ENCODE peak calls at places on chromosomes 5 and 9, in six cellular contexts. N, R, I, W, P and J are unnamed samples.

GRCh38 chr9:98732801-98733200 is 24.1 kb upstream of the GABBR2 start:
- DNase-seq in R (no peak), W (no peak), N (no peak), P (no peak), I (no peak), J (no peak)

GRCh38 chr5:76737131-76737556 is 21.2 kb downstream of the F2R start:
- DNase-seq in R (no peak), N (no peak), I (no peak), P (no peak), W (no peak), J (no peak)

GRCh38 chr5:37637165-37637845 is 202.5 kb downstream of the GDNF start:
- DNase-seq in R (peak; percentile 88), I (no peak), P (no peak), N (peak; percentile 84), W (no peak), J (peak; percentile 15)

GRCh38 chr9:103942652-103943051 is 151.5 kb upstream of the SMC2 start:
- DNase-seq in W (no peak), P (no peak), I (no peak), N (no peak), R (no peak), J (no peak)

GRCh38 chr5:135913713-135914626 is 18.3 kb upstream of the IL9 start:
- DNase-seq in W (no peak), I (no peak), P (no peak), N (no peak), R (peak; percentile 57), J (no peak)

GRCh38 chr5:125196479-125197183 is 450.2 kb upstream of the ZNF608 start:
- DNase-seq in R (no peak), P (no peak), N (no peak), W (no peak), I (peak; percentile 31), J (no peak)

GRCh38 chr5:39470021-39470420 is 45.2 kb upstream of the DAB2 start:
- DNase-seq in I (no peak), R (no peak), P (no peak), N (no peak), W (no peak), J (no peak)

GRCh38 chr9:122614362-122614761 is at the start of gene OR1Q1:
- DNase-seq in N (no peak), P (no peak), R (no peak), I (no peak), W (no peak), J (no peak)

GRCh38 chr9:92660266-92660665 is 9.7 kb downstream of the IPPK start:
- DNase-seq in R (no peak), I (no peak), W (no peak), N (no peak), P (no peak), J (no peak)

DNA sequence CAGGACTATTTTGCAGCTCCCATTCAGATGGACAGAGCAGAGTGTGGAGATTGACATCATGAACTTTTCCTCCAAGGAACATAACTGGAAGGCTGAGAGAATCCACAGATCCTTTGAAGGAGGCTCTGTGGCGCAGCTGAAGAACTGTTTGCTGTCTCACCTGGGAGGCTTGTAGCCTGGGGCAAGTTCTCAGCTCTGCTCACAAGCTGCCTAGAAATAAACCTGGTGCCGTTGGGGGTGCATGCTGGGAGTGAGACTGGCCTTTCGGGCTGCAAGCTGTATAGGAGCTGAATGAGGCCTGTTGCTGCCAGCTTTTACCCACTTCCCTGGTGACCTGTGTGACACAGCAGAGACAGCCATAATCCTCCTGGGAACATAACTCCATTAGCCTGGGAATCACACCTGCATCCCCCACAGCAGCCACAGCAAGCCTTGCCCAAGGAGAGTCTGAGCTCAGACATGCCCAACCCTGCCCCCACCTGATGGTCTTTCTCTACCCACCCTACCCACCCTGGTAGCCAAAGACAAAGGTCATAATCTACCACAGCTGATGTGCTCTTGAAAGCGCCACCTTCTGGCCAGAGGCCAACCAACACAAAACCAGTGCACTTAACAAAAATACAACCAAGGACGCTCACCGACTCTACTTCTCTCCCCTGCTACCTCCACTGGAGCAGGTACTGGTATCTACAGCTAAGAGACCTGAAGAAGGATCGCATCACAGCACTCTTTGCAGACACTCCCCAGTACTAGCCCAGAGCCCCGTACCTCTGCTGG is 205.1 kb upstream of the MRPS30 start:
- DNase-seq in N (no peak), P (no peak), W (peak; percentile 0), I (no peak), R (peak; percentile 13), J (no peak)
- TF ChIP-seq CTCF in N (no peak), P (no peak), W (peak; percentile 49), I (no peak), R (peak; percentile 29), J (no peak)

DNA sequence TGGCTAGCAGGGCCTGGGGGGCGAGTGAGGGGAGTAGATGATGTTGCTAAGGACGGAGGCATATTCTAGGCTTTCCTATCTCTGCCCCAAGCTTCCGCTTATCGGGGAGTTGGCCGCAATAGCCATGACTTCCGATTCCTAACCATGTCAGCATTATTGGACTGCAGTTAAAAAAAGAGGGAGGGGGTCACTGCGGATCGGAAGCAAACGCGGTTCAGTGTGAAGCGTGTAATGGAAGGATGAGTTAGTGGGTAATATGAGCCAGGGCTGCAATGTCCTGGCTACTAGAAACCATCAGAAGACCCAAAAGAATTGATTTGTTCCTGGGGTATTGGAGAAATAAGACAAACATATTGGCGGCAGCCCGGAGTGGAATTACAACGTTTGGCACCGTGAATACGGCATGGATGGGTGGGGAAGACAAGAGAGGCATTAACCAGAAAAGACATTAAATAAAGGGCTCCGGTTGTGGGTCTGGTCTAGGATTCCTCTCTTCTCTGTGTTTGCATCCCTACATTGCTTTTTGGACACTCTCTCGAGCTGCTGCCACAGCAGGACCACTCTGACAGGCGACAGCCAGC is 138.8 kb upstream of the PALM2AKAP2 start:
- DNase-seq in R (no peak), N (no peak), I (no peak), W (no peak), P (no peak), J (no peak)
- H3K4me3 ChIP-seq in R (peak overlapping the region; percentile 72), N (peak overlapping the region; percentile 31), I (peak overlapping the region; percentile 64), W (no peak overlapping the region), P (peak overlapping the region; percentile 53), J (peak overlapping the region; percentile 49)

GRCh38 chr5:157335534-157336422 is 69.9 kb downstream of the CYFIP2 start:
- DNase-seq in P (no peak), I (no peak), W (no peak), N (peak; percentile 76), R (peak; percentile 53), J (peak; percentile 76)
- TF ChIP-seq CTCF in P (no peak), I (no peak), W (no peak), N (no peak), R (no peak), J (no peak)

GRCh38 chr5:149123211-149123610 is 18.1 kb upstream of the ABLIM3 start:
- DNase-seq in R (no peak), W (no peak), N (no peak), P (no peak), I (no peak), J (no peak)

GRCh38 chr5:149126898-149127297 is 14.4 kb upstream of the ABLIM3 start:
- DNase-seq in N (no peak), W (no peak), P (no peak), I (no peak), R (peak; percentile 34), J (no peak)

GRCh38 chr5:149127394-149127955 is 13.8 kb upstream of the ABLIM3 start:
- DNase-seq in P (no peak), I (no peak), R (peak; percentile 63), W (no peak), N (no peak), J (no peak)

GRCh38 chr5:149128023-149128875 is 13.0 kb upstream of the ABLIM3 start:
- DNase-seq in N (peak; percentile 41), I (no peak), R (peak; percentile 87), P (no peak), W (peak; percentile 8), J (no peak)

GRCh38 chr5:149125386-149125891 is 15.9 kb upstream of the ABLIM3 start:
- DNase-seq in P (peak; percentile 52), W (no peak), N (peak; percentile 18), I (no peak), R (peak; percentile 99), J (no peak)
- H3K4me3 ChIP-seq in P (no peak overlapping the region), W (no peak overlapping the region), N (no peak overlapping the region), I (no peak overlapping the region), R (peak overlapping the region; percentile 67), J (no peak overlapping the region)

DNA sequence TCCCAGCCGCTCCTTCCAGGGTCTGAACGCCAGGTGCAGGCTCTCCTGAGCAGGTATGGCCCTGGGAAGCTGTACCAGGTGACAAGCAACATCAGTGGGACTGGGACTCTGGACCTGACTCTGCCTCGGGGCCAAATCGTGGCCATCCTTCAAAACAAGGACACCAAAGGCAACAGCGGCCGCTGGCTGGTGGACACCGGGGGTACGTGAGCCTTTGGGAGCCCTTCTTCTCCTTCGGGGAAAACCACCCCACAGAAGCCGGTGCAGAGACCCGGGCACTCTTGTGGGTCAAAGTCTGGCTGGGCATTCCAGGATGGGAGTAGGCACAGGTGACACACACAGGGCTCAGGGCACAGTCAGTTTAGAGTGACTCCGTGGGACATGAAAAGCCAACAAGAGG is 45.8 kb downstream of the ARHGEF37 start:
- DNase-seq in N (no peak), P (no peak), R (no peak), I (no peak), W (no peak), J (no peak)
- TF ChIP-seq CTCF in N (no peak), P (no peak), R (no peak), I (no peak), W (no peak), J (no peak)

DNA sequence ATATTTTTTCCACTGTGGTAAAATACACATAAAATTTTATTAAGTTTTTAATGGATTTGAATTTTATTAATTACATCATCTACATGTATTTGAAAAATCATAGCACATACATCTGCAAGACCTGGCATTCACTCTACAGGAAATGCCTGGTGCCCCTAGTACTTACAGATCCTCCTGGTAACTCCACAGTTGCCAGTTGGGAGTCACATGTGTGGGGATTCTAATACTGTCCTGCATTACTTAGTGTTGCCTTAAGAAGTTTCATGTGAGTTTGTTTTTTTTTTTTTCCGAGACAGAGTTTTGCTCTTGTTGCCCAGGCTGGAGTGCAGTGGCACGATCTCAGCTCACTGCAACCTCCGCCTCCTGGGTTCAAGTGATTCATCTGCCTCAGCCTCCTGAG is 18.1 kb downstream of the KDM3B start:
- DNase-seq in R (no peak), I (no peak), P (no peak), W (no peak), N (peak; percentile 21), J (peak; percentile 54)
- H3K4me3 ChIP-seq in R (no peak overlapping the region), I (no peak overlapping the region), P (no peak overlapping the region), W (no peak overlapping the region), N (no peak overlapping the region), J (no peak overlapping the region)

GRCh38 chr9:21075484-21075883 is 2.3 kb downstream of the IFNB1 start:
- DNase-seq in I (no peak), R (no peak), N (no peak), P (no peak), W (no peak), J (no peak)

GRCh38 chr9:21081451-21081850 is 3.7 kb upstream of the IFNB1 start:
- DNase-seq in R (no peak), W (no peak), I (no peak), P (no peak), N (no peak), J (no peak)

GRCh38 chr9:21077842-21078241 is at the start of gene IFNB1:
- DNase-seq in R (no peak), W (no peak), N (no peak), P (no peak), I (no peak), J (no peak)

GRCh38 chr9:21080793-21081192 is 3.1 kb upstream of the IFNB1 start:
- DNase-seq in N (no peak), I (no peak), R (no peak), W (no peak), P (no peak), J (no peak)

GRCh38 chr9:21078702-21079101 is 960 bp upstream of the IFNB1 start:
- DNase-seq in N (no peak), R (peak; percentile 33), P (no peak), W (peak; percentile 37), I (no peak), J (no peak)
- TF ChIP-seq CTCF in N (peak; percentile 0), R (peak; percentile 45), P (no peak), W (peak; percentile 70), I (no peak), J (no peak)